ENCODE peak calls at places on chromosomes 3 and 15, in five cellular contexts. One of them, this sample, is unnamed.

GRCh38 chr3:19596408-19596807 is 337.6 kb downstream of the EFHB start:
- DNase-seq in pancreas: no peak
- DNase-seq in IMR-90: no peak
- DNase-seq in astrocyte: no peak
- DNase-seq in kidney epithelial cell: no peak
- DNase-seq in this sample: no peak

GRCh38 chr15:70933411-70933810 is 40.8 kb downstream of the LRRC49 start:
- DNase-seq in kidney epithelial cell: no peak
- DNase-seq in pancreas: no peak
- DNase-seq in astrocyte: no peak
- DNase-seq in IMR-90: no peak
- DNase-seq in this sample: no peak

GRCh38 chr3:78529601-78530000 is 1238.2 kb downstream of the ROBO1 start:
- DNase-seq in kidney epithelial cell: no peak
- DNase-seq in pancreas: no peak
- DNase-seq in IMR-90: no peak
- DNase-seq in astrocyte: no peak
- DNase-seq in this sample: no peak

GRCh38 chr3:141294848-141295247 is 63.2 kb downstream of the PXYLP1 start:
- DNase-seq in pancreas: no peak
- DNase-seq in IMR-90: peak
- DNase-seq in kidney epithelial cell: peak
- DNase-seq in astrocyte: peak
- DNase-seq in this sample: peak

GRCh38 chr3:126306397-126306796 is 50.8 kb downstream of the KLF15 start:
- DNase-seq in IMR-90: no peak
- DNase-seq in kidney epithelial cell: no peak
- DNase-seq in pancreas: no peak
- DNase-seq in astrocyte: no peak
- DNase-seq in this sample: no peak

GRCh38 chr3:52122491-52122890 is 31.7 kb downstream of the POC1A start:
- DNase-seq in pancreas: no peak
- DNase-seq in astrocyte: no peak
- DNase-seq in kidney epithelial cell: no peak
- DNase-seq in IMR-90: no peak
- DNase-seq in this sample: no peak

GRCh38 chr3:64351713-64352595 is 126.7 kb upstream of the PRICKLE2 start:
- DNase-seq in astrocyte: peak
- DNase-seq in pancreas: no peak
- DNase-seq in kidney epithelial cell: no peak
- DNase-seq in IMR-90: peak
- DNase-seq in this sample: peak

GRCh38 chr3:105938826-105939225 is 70.0 kb upstream of the CBLB start:
- DNase-seq in astrocyte: no peak
- DNase-seq in IMR-90: no peak
- DNase-seq in pancreas: no peak
- DNase-seq in kidney epithelial cell: no peak
- DNase-seq in this sample: no peak

GRCh38 chr3:126434931-126435411 is 40.3 kb downstream of the CFAP100 start:
- DNase-seq in IMR-90: no peak
- DNase-seq in pancreas: no peak
- DNase-seq in astrocyte: no peak
- DNase-seq in kidney epithelial cell: no peak
- DNase-seq in this sample: no peak

GRCh38 chr15:98763179-98763578 is 114.8 kb downstream of the IGF1R start:
- DNase-seq in pancreas: no peak
- DNase-seq in astrocyte: no peak
- DNase-seq in kidney epithelial cell: no peak
- DNase-seq in IMR-90: no peak
- DNase-seq in this sample: no peak

GRCh38 chr15:77027697-77028450 is 32.9 kb downstream of the PSTPIP1 start:
- DNase-seq in IMR-90: no peak
- DNase-seq in pancreas: peak
- DNase-seq in kidney epithelial cell: no peak
- DNase-seq in astrocyte: no peak
- DNase-seq in this sample: no peak

GRCh38 chr15:77144492-77145070 is 73.7 kb upstream of the TSPAN3 start:
- DNase-seq in kidney epithelial cell: peak
- DNase-seq in IMR-90: peak
- DNase-seq in pancreas: no peak
- DNase-seq in astrocyte: peak
- DNase-seq in this sample: peak

GRCh38 chr3:106025151-106025722 is 156.4 kb upstream of the CBLB start:
- DNase-seq in IMR-90: peak
- DNase-seq in pancreas: no peak
- DNase-seq in kidney epithelial cell: no peak
- DNase-seq in astrocyte: peak
- DNase-seq in this sample: peak

GRCh38 chr3:51434746-51435323 is 43.8 kb downstream of the RBM15B start:
- DNase-seq in kidney epithelial cell: no peak
- DNase-seq in IMR-90: peak
- DNase-seq in pancreas: no peak
- DNase-seq in astrocyte: peak
- DNase-seq in this sample: peak

GRCh38 chr3:174287601-174288180 is 571.4 kb upstream of the NAALADL2 start:
- DNase-seq in astrocyte: no peak
- DNase-seq in IMR-90: no peak
- DNase-seq in pancreas: no peak
- DNase-seq in kidney epithelial cell: no peak
- DNase-seq in this sample: peak

GRCh38 chr3:134366221-134366927 is 7.9 kb downstream of the AMOTL2 start:
- DNase-seq in pancreas: no peak
- DNase-seq in IMR-90: no peak
- DNase-seq in kidney epithelial cell: no peak
- DNase-seq in astrocyte: no peak
- DNase-seq in this sample: no peak

GRCh38 chr3:195892355-195893120 is 15.8 kb downstream of the TNK2 start:
- DNase-seq in IMR-90: peak
- DNase-seq in astrocyte: peak
- DNase-seq in pancreas: no peak
- DNase-seq in kidney epithelial cell: no peak
- DNase-seq in this sample: peak

GRCh38 chr15:70196314-70197291 is 98.9 kb upstream of the TLE3 start:
- DNase-seq in kidney epithelial cell: peak
- DNase-seq in astrocyte: peak
- DNase-seq in pancreas: no peak
- DNase-seq in IMR-90: peak
- DNase-seq in this sample: no peak

GRCh38 chr3:32239638-32240550 is 1.4 kb downstream of the CMTM8 start:
- DNase-seq in astrocyte: no peak
- DNase-seq in IMR-90: no peak
- DNase-seq in pancreas: no peak
- DNase-seq in kidney epithelial cell: no peak
- DNase-seq in this sample: no peak

GRCh38 chr3:115834068-115834467 is 210.8 kb downstream of the GAP43 start:
- DNase-seq in pancreas: no peak
- DNase-seq in IMR-90: peak
- DNase-seq in astrocyte: peak
- DNase-seq in kidney epithelial cell: no peak
- DNase-seq in this sample: peak

GRCh38 chr15:84981711-84982300 is at the start of gene PDE8A:
- DNase-seq in IMR-90: peak
- DNase-seq in astrocyte: peak
- DNase-seq in kidney epithelial cell: no peak
- DNase-seq in pancreas: no peak
- DNase-seq in this sample: peak

GRCh38 chr3:15645740-15646490 is 44.4 kb downstream of the BTD start:
- DNase-seq in pancreas: no peak
- DNase-seq in IMR-90: peak
- DNase-seq in astrocyte: peak
- DNase-seq in kidney epithelial cell: peak
- DNase-seq in this sample: peak

GRCh38 chr3:164418426-164418825 is 659.9 kb downstream of the SI start:
- DNase-seq in IMR-90: no peak
- DNase-seq in kidney epithelial cell: no peak
- DNase-seq in astrocyte: no peak
- DNase-seq in pancreas: no peak
- DNase-seq in this sample: no peak

GRCh38 chr3:107939621-107940236 is 151.1 kb downstream of the CD47 start:
- DNase-seq in astrocyte: no peak
- DNase-seq in IMR-90: no peak
- DNase-seq in pancreas: no peak
- DNase-seq in kidney epithelial cell: no peak
- DNase-seq in this sample: no peak

GRCh38 chr15:66655997-66656396 is 46.0 kb upstream of the SMAD6 start:
- DNase-seq in pancreas: no peak
- DNase-seq in IMR-90: no peak
- DNase-seq in kidney epithelial cell: no peak
- DNase-seq in astrocyte: no peak
- DNase-seq in this sample: no peak

GRCh38 chr3:106116733-106117489 is 248.1 kb upstream of the CBLB start:
- DNase-seq in kidney epithelial cell: no peak
- DNase-seq in IMR-90: no peak
- DNase-seq in pancreas: no peak
- DNase-seq in astrocyte: no peak
- DNase-seq in this sample: no peak

GRCh38 chr3:42655331-42655888 is 1.9 kb downstream of the ZBTB47 start:
- DNase-seq in astrocyte: no peak
- DNase-seq in pancreas: peak
- DNase-seq in kidney epithelial cell: no peak
- DNase-seq in IMR-90: no peak
- DNase-seq in this sample: peak

GRCh38 chr3:124552224-124552623 is 178.0 kb upstream of the UMPS start:
- DNase-seq in pancreas: no peak
- DNase-seq in kidney epithelial cell: peak
- DNase-seq in IMR-90: peak
- DNase-seq in astrocyte: peak
- DNase-seq in this sample: no peak

GRCh38 chr3:190811775-190812480 is 50.6 kb downstream of the GMNC start:
- DNase-seq in astrocyte: peak
- DNase-seq in kidney epithelial cell: peak
- DNase-seq in IMR-90: peak
- DNase-seq in pancreas: no peak
- DNase-seq in this sample: peak

GRCh38 chr3:131702156-131702555 is 199.4 kb upstream of the MRPL3 start:
- DNase-seq in IMR-90: no peak
- DNase-seq in astrocyte: peak
- DNase-seq in pancreas: no peak
- DNase-seq in kidney epithelial cell: no peak
- DNase-seq in this sample: no peak

GRCh38 chr3:64166584-64167155 is 58.6 kb downstream of the PRICKLE2 start:
- DNase-seq in IMR-90: no peak
- DNase-seq in astrocyte: peak
- DNase-seq in kidney epithelial cell: no peak
- DNase-seq in pancreas: no peak
- DNase-seq in this sample: no peak

GRCh38 chr3:182937293-182938051 is 42.9 kb downstream of the DCUN1D1 start:
- DNase-seq in pancreas: no peak
- DNase-seq in astrocyte: no peak
- DNase-seq in kidney epithelial cell: no peak
- DNase-seq in IMR-90: no peak
- DNase-seq in this sample: no peak

GRCh38 chr3:176950743-176951142 is 246.5 kb downstream of the TBL1XR1 start:
- DNase-seq in IMR-90: peak
- DNase-seq in astrocyte: peak
- DNase-seq in kidney epithelial cell: peak
- DNase-seq in pancreas: no peak
- DNase-seq in this sample: peak

GRCh38 chr15:32979710-32980109 is 214.8 kb downstream of the FMN1 start:
- DNase-seq in IMR-90: peak
- DNase-seq in kidney epithelial cell: peak
- DNase-seq in astrocyte: peak
- DNase-seq in pancreas: no peak
- DNase-seq in this sample: peak

GRCh38 chr15:52019394-52020252 is 604 bp downstream of the MAPK6 start:
- DNase-seq in kidney epithelial cell: no peak
- DNase-seq in astrocyte: peak
- DNase-seq in IMR-90: peak
- DNase-seq in pancreas: peak
- DNase-seq in this sample: peak

GRCh38 chr15:90873998-90874605 is 5.7 kb downstream of the FURIN start:
- DNase-seq in pancreas: peak
- DNase-seq in astrocyte: no peak
- DNase-seq in IMR-90: no peak
- DNase-seq in kidney epithelial cell: no peak
- DNase-seq in this sample: no peak
- H3K4me3 ChIP-seq in pancreas: peak
- H3K4me3 ChIP-seq in astrocyte: peak
- H3K4me3 ChIP-seq in IMR-90: no peak
- H3K4me3 ChIP-seq in kidney epithelial cell: no peak
- H3K4me3 ChIP-seq in this sample: no peak

GRCh38 chr15:94395626-94396025 is 164.3 kb downstream of the MCTP2 start:
- DNase-seq in kidney epithelial cell: no peak
- DNase-seq in IMR-90: peak
- DNase-seq in astrocyte: peak
- DNase-seq in pancreas: no peak
- DNase-seq in this sample: no peak
- TF ChIP-seq CTCF in kidney epithelial cell: no peak
- TF ChIP-seq CTCF in IMR-90: no peak
- TF ChIP-seq CTCF in astrocyte: no peak
- TF ChIP-seq CTCF in pancreas: no peak
- TF ChIP-seq CTCF in this sample: no peak

GRCh38 chr3:48014358-48014757 is 1.9 kb downstream of the MAP4 start:
- DNase-seq in astrocyte: no peak
- DNase-seq in pancreas: no peak
- DNase-seq in kidney epithelial cell: no peak
- DNase-seq in IMR-90: no peak
- DNase-seq in this sample: no peak
- H3K4me3 ChIP-seq in astrocyte: no peak
- H3K4me3 ChIP-seq in pancreas: no peak
- H3K4me3 ChIP-seq in kidney epithelial cell: no peak
- H3K4me3 ChIP-seq in IMR-90: no peak
- H3K4me3 ChIP-seq in this sample: no peak

GRCh38 chr3:73874596-73874995 is 249.9 kb upstream of the PDZRN3 start:
- DNase-seq in IMR-90: no peak
- DNase-seq in kidney epithelial cell: no peak
- DNase-seq in pancreas: no peak
- DNase-seq in astrocyte: no peak
- DNase-seq in this sample: no peak

GRCh38 chr3:73867524-73867923 is 242.8 kb upstream of the PDZRN3 start:
- DNase-seq in IMR-90: no peak
- DNase-seq in pancreas: no peak
- DNase-seq in astrocyte: no peak
- DNase-seq in kidney epithelial cell: no peak
- DNase-seq in this sample: no peak

GRCh38 chr3:73863546-73864079 is 238.9 kb upstream of the PDZRN3 start:
- DNase-seq in pancreas: no peak
- DNase-seq in IMR-90: no peak
- DNase-seq in astrocyte: no peak
- DNase-seq in kidney epithelial cell: no peak
- DNase-seq in this sample: no peak

GRCh38 chr3:73868688-73869315 is 244.1 kb upstream of the PDZRN3 start:
- DNase-seq in kidney epithelial cell: no peak
- DNase-seq in pancreas: no peak
- DNase-seq in IMR-90: peak
- DNase-seq in astrocyte: peak
- DNase-seq in this sample: peak
- TF ChIP-seq CTCF in kidney epithelial cell: peak
- TF ChIP-seq CTCF in pancreas: peak
- TF ChIP-seq CTCF in IMR-90: peak
- TF ChIP-seq CTCF in astrocyte: peak
- TF ChIP-seq CTCF in this sample: peak